ENCODE peak calls at places on chromosome 9, in seven cellular contexts. S, U, M, L, I, W and G are unnamed samples.

GRCh38 chr9:11045589-11045988 is 432.8 kb upstream of the PTPRD start:
- DNase-seq in S (no peak), U (no peak), M (no peak), L (no peak), I (no peak), W (no peak), G (no peak)

GRCh38 chr9:76644647-76645250 is 119.5 kb upstream of the PCA3 start:
- DNase-seq in S (no peak), U (no peak), M (no peak), L (no peak), I (no peak), W (no peak), G (no peak)

GRCh38 chr9:36328798-36329411 is 70.7 kb upstream of the GNE start:
- DNase-seq in S (peak), U (no peak), M (peak), L (peak), I (peak), W (peak), G (no peak)

GRCh38 chr9:135130266-135130976 is 43.0 kb downstream of the OLFM1 start:
- DNase-seq in S (peak), U (no peak), M (no peak), L (no peak), I (peak), W (no peak), G (no peak)

GRCh38 chr9:110206388-110206787 is 1.6 kb downstream of the C9orf152 start:
- DNase-seq in S (no peak), U (no peak), M (no peak), L (no peak), I (no peak), W (peak), G (no peak)

GRCh38 chr9:125987420-125987819 is 240.2 kb downstream of the PBX3 start:
- DNase-seq in S (no peak), U (peak), M (no peak), L (no peak), I (no peak), W (no peak), G (no peak)

GRCh38 chr9:82695704-82696103 is 367.2 kb downstream of the RASEF start:
- DNase-seq in S (no peak), U (peak), M (no peak), L (no peak), I (no peak), W (no peak), G (no peak)

GRCh38 chr9:107755267-107755666 is 265.7 kb upstream of the KLF4 start:
- DNase-seq in S (peak), U (no peak), M (peak), L (no peak), I (peak), W (peak), G (no peak)

GRCh38 chr9:131266301-131267229 is 9.7 kb downstream of the FAM78A start:
- DNase-seq in S (no peak), U (no peak), M (no peak), L (no peak), I (peak), W (peak), G (no peak)

GRCh38 chr9:34869390-34869789 is 88.7 kb upstream of the PHF24 start:
- DNase-seq in S (no peak), U (no peak), M (peak), L (no peak), I (no peak), W (no peak), G (no peak)

GRCh38 chr9:117094493-117094892 is 320.4 kb downstream of the ASTN2 start:
- DNase-seq in S (no peak), U (no peak), M (peak), L (no peak), I (no peak), W (no peak), G (no peak)

GRCh38 chr9:126084696-126085095 is 241.9 kb upstream of the MVB12B start:
- DNase-seq in S (no peak), U (no peak), M (no peak), L (no peak), I (no peak), W (no peak), G (no peak)

GRCh38 chr9:113537227-113537810 is 73.8 kb downstream of the RGS3 start:
- DNase-seq in S (no peak), U (peak), M (no peak), L (no peak), I (no peak), W (no peak), G (no peak)

GRCh38 chr9:136964171-136964689 is 12.2 kb downstream of the LCN12 start:
- DNase-seq in S (peak), U (no peak), M (no peak), L (no peak), I (no peak), W (no peak), G (no peak)

GRCh38 chr9:100396769-100397168 is 30.2 kb upstream of the MSANTD3 start:
- DNase-seq in S (no peak), U (no peak), M (no peak), L (no peak), I (no peak), W (no peak), G (no peak)

GRCh38 chr9:100401042-100401441 is 25.9 kb upstream of the MSANTD3 start:
- DNase-seq in S (no peak), U (no peak), M (no peak), L (no peak), I (no peak), W (no peak), G (no peak)

GRCh38 chr9:100394819-100395218 is 32.1 kb upstream of the MSANTD3 start:
- DNase-seq in S (no peak), U (no peak), M (peak), L (no peak), I (no peak), W (no peak), G (no peak)

GRCh38 chr9:100394032-100394695 is 32.8 kb upstream of the MSANTD3 start:
- DNase-seq in S (no peak), U (no peak), M (no peak), L (no peak), I (no peak), W (no peak), G (no peak)

GRCh38 chr9:100397867-100398266 is 29.1 kb upstream of the MSANTD3 start:
- DNase-seq in S (no peak), U (no peak), M (no peak), L (no peak), I (no peak), W (no peak), G (no peak)
- H3K27ac ChIP-seq in S (no peak), U (no peak), M (no peak), L (no peak), I (no peak), W (no peak), G (no peak)

GRCh38 chr9:74551266-74551665 is 54.1 kb downstream of the RORB start:
- DNase-seq in S (no peak), U (no peak), M (no peak), L (no peak), I (no peak), W (no peak), G (no peak)
- H3K27ac ChIP-seq in S (no peak), U (no peak), M (no peak), L (no peak), I (no peak), W (no peak), G (no peak)

GRCh38 chr9:127336086-127336485 is 60.9 kb upstream of the SLC2A8 start:
- DNase-seq in S (no peak), U (no peak), M (peak), L (no peak), I (no peak), W (no peak), G (no peak)

GRCh38 chr9:127336708-127337352 is 60.1 kb upstream of the SLC2A8 start:
- DNase-seq in S (peak), U (no peak), M (peak), L (no peak), I (peak), W (peak), G (no peak)

GRCh38 chr9:127330501-127330900 is 65.9 kb downstream of the GARNL3 start:
- DNase-seq in S (no peak), U (no peak), M (no peak), L (no peak), I (no peak), W (no peak), G (no peak)

DNA sequence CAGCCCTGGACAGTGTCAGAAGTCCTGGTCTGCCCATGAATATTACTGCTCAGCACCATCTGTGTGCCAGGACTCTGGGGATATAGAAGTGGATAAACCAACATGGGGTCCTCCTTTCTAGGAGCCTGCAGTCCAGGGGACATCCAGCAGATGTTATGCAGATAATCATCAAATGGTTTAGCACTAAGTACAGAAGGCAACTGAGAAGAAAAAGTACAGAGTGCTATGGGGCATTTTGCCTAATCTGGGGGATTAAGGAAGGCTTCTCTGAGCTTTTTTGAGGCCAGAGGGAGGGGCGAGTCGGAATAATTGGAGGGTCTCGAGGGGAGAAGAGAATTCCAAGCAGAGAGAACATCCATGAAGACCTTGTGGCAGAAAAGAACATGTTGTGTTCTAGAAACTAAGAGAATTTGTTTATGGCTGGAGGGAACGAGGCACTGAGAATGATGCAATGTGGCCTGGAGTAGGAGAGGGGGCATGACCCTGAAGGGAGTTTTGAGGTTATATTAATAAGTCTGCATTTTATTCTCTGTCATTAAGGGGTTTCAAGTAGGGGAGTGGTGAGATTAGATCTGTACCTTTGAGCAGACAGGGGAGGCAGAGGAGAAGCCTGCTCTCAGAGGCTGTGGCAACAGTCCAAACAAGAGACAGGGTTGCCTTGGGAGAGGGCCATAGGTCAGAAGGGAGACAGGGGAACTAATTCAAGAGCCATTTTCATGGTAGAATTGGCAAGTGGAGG is 63.5 kb upstream of the SLC2A8 start:
- DNase-seq in S (no peak), U (no peak), M (no peak), L (no peak), I (no peak), W (no peak), G (no peak)
- H3K27ac ChIP-seq in S (no peak), U (no peak), M (no peak), L (no peak), I (no peak), W (no peak), G (no peak)

GRCh38 chr9:129828969-129829368 is 5.0 kb upstream of the TOR1A start:
- DNase-seq in S (no peak), U (no peak), M (no peak), L (no peak), I (no peak), W (no peak), G (no peak)

GRCh38 chr9:129828051-129828450 is 4.1 kb upstream of the TOR1A start:
- DNase-seq in S (no peak), U (no peak), M (no peak), L (no peak), I (no peak), W (no peak), G (no peak)

GRCh38 chr9:129823934-129824601 is at the start of gene TOR1A:
- DNase-seq in S (peak), U (peak), M (peak), L (peak), I (peak), W (peak), G (peak)

GRCh38 chr9:129826344-129826743 is 2.4 kb upstream of the TOR1A start:
- DNase-seq in S (no peak), U (no peak), M (no peak), L (no peak), I (no peak), W (no peak), G (no peak)

DNA sequence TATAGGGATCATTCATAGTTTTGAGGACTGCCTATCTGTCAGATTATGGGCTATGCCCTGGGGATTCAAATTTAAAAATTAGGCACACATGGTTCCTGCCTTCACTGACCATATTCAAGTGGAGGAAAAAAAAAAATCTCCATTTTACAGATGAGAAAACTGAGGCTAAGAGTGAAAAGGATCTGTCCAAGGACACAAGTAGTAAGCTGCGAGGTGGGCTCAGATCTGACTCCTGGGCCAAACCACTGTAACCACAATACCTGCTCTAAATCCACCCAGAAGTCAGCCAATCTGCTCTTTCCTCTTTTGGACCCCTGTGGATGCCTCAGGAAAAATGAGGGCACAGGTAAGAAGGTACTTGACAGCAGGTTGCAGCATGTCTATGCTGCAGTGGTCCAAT is 2.8 kb upstream of the TOR1A start:
- DNase-seq in S (no peak), U (no peak), M (no peak), L (no peak), I (no peak), W (no peak), G (no peak)
- H3K27ac ChIP-seq in S (no peak), U (no peak), M (no peak), L (no peak), I (no peak), W (no peak), G (no peak)

GRCh38 chr9:111965566-111966019 is 69.0 kb downstream of the UGCG start:
- DNase-seq in S (peak), U (no peak), M (peak), L (no peak), I (peak), W (peak), G (no peak)

GRCh38 chr9:111969061-111969460 is 72.4 kb downstream of the UGCG start:
- DNase-seq in S (no peak), U (no peak), M (peak), L (no peak), I (no peak), W (no peak), G (no peak)

GRCh38 chr9:111967621-111968020 is 71.0 kb downstream of the UGCG start:
- DNase-seq in S (no peak), U (no peak), M (no peak), L (no peak), I (no peak), W (no peak), G (no peak)

GRCh38 chr9:111966324-111966723 is 69.7 kb downstream of the UGCG start:
- DNase-seq in S (no peak), U (no peak), M (no peak), L (no peak), I (no peak), W (no peak), G (no peak)

GRCh38 chr9:111966851-111967250 is 70.2 kb downstream of the UGCG start:
- DNase-seq in S (no peak), U (no peak), M (peak), L (no peak), I (no peak), W (no peak), G (no peak)
- H3K27ac ChIP-seq in S (peak), U (no peak), M (no peak), L (no peak), I (peak), W (no peak), G (no peak)

DNA sequence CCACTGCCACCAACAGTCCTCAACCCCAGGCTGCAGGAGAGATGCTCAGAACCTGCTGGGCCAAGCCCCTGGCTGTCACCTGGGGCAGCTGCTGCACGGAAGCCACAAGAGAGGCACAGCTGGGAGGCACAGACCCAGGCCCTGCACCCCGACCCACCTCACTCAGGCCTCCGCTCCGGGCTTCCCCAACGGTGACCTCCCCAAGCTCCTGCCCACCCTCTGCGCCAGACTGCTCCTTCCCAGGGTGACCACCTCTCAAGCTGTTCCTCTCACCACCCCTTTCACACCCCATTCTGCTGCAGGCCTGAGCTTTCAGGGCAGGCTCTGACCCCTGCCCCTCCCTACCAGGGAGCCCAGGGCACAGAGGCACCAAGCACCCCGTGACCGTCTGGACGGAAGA is 33.0 kb downstream of the VAV2 start:
- DNase-seq in S (no peak), U (no peak), M (no peak), L (no peak), I (no peak), W (no peak), G (no peak)
- H3K27ac ChIP-seq in S (peak), U (no peak), M (no peak), L (no peak), I (no peak), W (peak), G (no peak)